ENCODE peak calls at places on chromosomes 2 and 18, in eight cellular contexts. M is brain microvascular endothelial cell; F is CD8-positive, alpha-beta T cell; P is colonic mucosa; Z is fibroblast of mammary gland; A is nephron progenitor cell; U is B cell; Q is breast epithelium. W is an unnamed sample.

GRCh38 chr2:126714191-126714965 is 58.4 kb downstream of the GYPC start:
- DNase-seq in M (no peak), F (no peak), P (no peak), Z (no peak), A (no peak), U (no peak), Q (no peak), W (no peak)

GRCh38 chr2:85913854-85914524 is 25.2 kb upstream of the ST3GAL5 start:
- DNase-seq in M (peak), F (no peak), P (no peak), Z (peak), A (no peak), U (no peak), Q (no peak), W (no peak)

GRCh38 chr2:40360652-40361051 is 91.2 kb downstream of the SLC8A1 start:
- DNase-seq in M (no peak), F (no peak), P (no peak), Z (no peak), A (no peak), U (no peak), Q (no peak), W (no peak)

GRCh38 chr2:142165790-142166189 is 35.0 kb upstream of the LRP1B start:
- DNase-seq in M (peak), F (no peak), P (no peak), Z (peak), A (no peak), U (no peak), Q (no peak), W (peak)

GRCh38 chr2:55009277-55010055 is 40.8 kb downstream of the RTN4 start:
- DNase-seq in M (no peak), F (no peak), P (no peak), Z (no peak), A (no peak), U (no peak), Q (no peak), W (no peak)

GRCh38 chr2:202344178-202344577 is 31.9 kb upstream of the BMPR2 start:
- DNase-seq in M (no peak), F (no peak), P (no peak), Z (no peak), A (no peak), U (no peak), Q (no peak), W (no peak)

GRCh38 chr2:216074794-216075193 is 6.8 kb downstream of the PECR start:
- DNase-seq in M (no peak), F (no peak), P (no peak), Z (no peak), A (no peak), U (no peak), Q (no peak), W (no peak)

GRCh38 chr2:229343661-229344060 is 72.6 kb upstream of the PID1 start:
- DNase-seq in M (no peak), F (no peak), P (no peak), Z (no peak), A (no peak), U (no peak), Q (no peak), W (no peak)

GRCh38 chr2:126392889-126393288 is 263.1 kb upstream of the GYPC start:
- DNase-seq in M (no peak), F (no peak), P (no peak), Z (no peak), A (no peak), U (no peak), Q (no peak), W (no peak)

GRCh38 chr2:144931976-144932375 is 412.1 kb upstream of the ZEB2 start:
- DNase-seq in M (no peak), F (no peak), P (no peak), Z (no peak), A (no peak), U (no peak), Q (no peak), W (no peak)

GRCh38 chr18:78612801-78613200 is 366.8 kb upstream of the SALL3 start:
- DNase-seq in M (no peak), F (no peak), P (no peak), Z (no peak), A (no peak), U (no peak), Q (peak), W (no peak)

GRCh38 chr2:11411768-11412448 is 54.1 kb downstream of the E2F6 start:
- DNase-seq in M (peak), F (no peak), P (peak), Z (peak), A (peak), U (no peak), Q (no peak), W (no peak)

GRCh38 chr2:148876589-148877402 is 1.8 kb downstream of the KIF5C start:
- DNase-seq in M (no peak), F (peak), P (peak), Z (no peak), A (peak), U (peak), Q (no peak), W (peak)

GRCh38 chr2:238097988-238098853 is 1.9 kb upstream of the ESPNL start:
- DNase-seq in M (no peak), F (peak), P (peak), Z (peak), A (peak), U (peak), Q (no peak), W (peak)

GRCh38 chr2:205188516-205189138 is 493.7 kb upstream of the NRP2 start:
- DNase-seq in M (peak), F (no peak), P (peak), Z (peak), A (no peak), U (no peak), Q (no peak), W (no peak)

GRCh38 chr18:63878343-63878742 is 9.2 kb upstream of the SERPINB2 start:
- DNase-seq in M (no peak), F (no peak), P (no peak), Z (peak), A (no peak), U (no peak), Q (no peak), W (no peak)

GRCh38 chr18:54205951-54206350 is 18.5 kb downstream of the MBD2 start:
- DNase-seq in M (no peak), F (no peak), P (no peak), Z (peak), A (no peak), U (no peak), Q (no peak), W (no peak)

GRCh38 chr18:78913830-78914585 is 65.6 kb upstream of the SALL3 start:
- DNase-seq in M (no peak), F (no peak), P (no peak), Z (no peak), A (no peak), U (no peak), Q (no peak), W (no peak)

GRCh38 chr2:237742191-237742590 is 56.4 kb upstream of the RBM44 start:
- DNase-seq in M (no peak), F (no peak), P (no peak), Z (no peak), A (no peak), U (no peak), Q (no peak), W (no peak)

GRCh38 chr2:226721541-226721940 is 78.1 kb downstream of the IRS1 start:
- DNase-seq in M (no peak), F (no peak), P (no peak), Z (peak), A (no peak), U (no peak), Q (no peak), W (no peak)

GRCh38 chr2:128268611-128269357 is 49.9 kb downstream of the HS6ST1 start:
- DNase-seq in M (no peak), F (peak), P (peak), Z (no peak), A (no peak), U (peak), Q (no peak), W (no peak)

GRCh38 chr18:8794133-8794986 is 89.0 kb downstream of the MTCL1 start:
- DNase-seq in M (peak), F (no peak), P (peak), Z (peak), A (peak), U (no peak), Q (no peak), W (no peak)

GRCh38 chr2:112869258-112869842 is 32.8 kb upstream of the IL1B start:
- DNase-seq in M (no peak), F (no peak), P (peak), Z (peak), A (no peak), U (no peak), Q (peak), W (no peak)

GRCh38 chr2:217610411-217610814 is 392.4 kb downstream of the TNS1 start:
- DNase-seq in M (no peak), F (peak), P (no peak), Z (no peak), A (no peak), U (no peak), Q (no peak), W (peak)

GRCh38 chr2:148391324-148391723 is 253.2 kb upstream of the EPC2 start:
- DNase-seq in M (no peak), F (no peak), P (no peak), Z (peak), A (no peak), U (no peak), Q (no peak), W (no peak)

GRCh38 chr2:229810786-229811185 is 96.4 kb upstream of the DNER start:
- DNase-seq in M (no peak), F (no peak), P (no peak), Z (no peak), A (no peak), U (no peak), Q (no peak), W (no peak)

GRCh38 chr18:50560681-50561629 is 1.1 kb downstream of the MAPK4 start:
- DNase-seq in M (no peak), F (no peak), P (no peak), Z (no peak), A (peak), U (no peak), Q (no peak), W (peak)

GRCh38 chr2:161049571-161049970 is 110.7 kb upstream of the TANK start:
- DNase-seq in M (no peak), F (no peak), P (no peak), Z (peak), A (no peak), U (no peak), Q (no peak), W (no peak)

GRCh38 chr2:190023860-190024259 is 38.7 kb downstream of the MSTN start:
- DNase-seq in M (peak), F (no peak), P (no peak), Z (peak), A (no peak), U (no peak), Q (no peak), W (peak)
- TF ChIP-seq CTCF in M (peak), F (peak), P (peak), Z (peak), A (peak), U (peak), Q (no peak), W (peak)

GRCh38 chr18:37483221-37483971 is 82.2 kb downstream of the CELF4 start:
- DNase-seq in M (peak), F (no peak), P (no peak), Z (peak), A (peak), U (no peak), Q (no peak), W (no peak)

GRCh38 chr18:37483984-37484892 is 81.4 kb downstream of the CELF4 start:
- DNase-seq in M (no peak), F (no peak), P (no peak), Z (no peak), A (no peak), U (no peak), Q (no peak), W (no peak)

GRCh38 chr18:37487400-37487831 is 78.2 kb downstream of the CELF4 start:
- DNase-seq in M (no peak), F (no peak), P (no peak), Z (no peak), A (peak), U (no peak), Q (no peak), W (no peak)

GRCh38 chr18:37486848-37487247 is 78.8 kb downstream of the CELF4 start:
- DNase-seq in M (no peak), F (no peak), P (no peak), Z (no peak), A (no peak), U (no peak), Q (no peak), W (no peak)

GRCh38 chr18:37484893-37485834 is 80.4 kb downstream of the CELF4 start:
- DNase-seq in M (no peak), F (no peak), P (no peak), Z (peak), A (peak), U (no peak), Q (no peak), W (no peak)
- TF ChIP-seq CTCF in M (no peak), F (no peak), P (no peak), Z (no peak), A (peak), U (no peak), Q (no peak), W (peak)

DNA sequence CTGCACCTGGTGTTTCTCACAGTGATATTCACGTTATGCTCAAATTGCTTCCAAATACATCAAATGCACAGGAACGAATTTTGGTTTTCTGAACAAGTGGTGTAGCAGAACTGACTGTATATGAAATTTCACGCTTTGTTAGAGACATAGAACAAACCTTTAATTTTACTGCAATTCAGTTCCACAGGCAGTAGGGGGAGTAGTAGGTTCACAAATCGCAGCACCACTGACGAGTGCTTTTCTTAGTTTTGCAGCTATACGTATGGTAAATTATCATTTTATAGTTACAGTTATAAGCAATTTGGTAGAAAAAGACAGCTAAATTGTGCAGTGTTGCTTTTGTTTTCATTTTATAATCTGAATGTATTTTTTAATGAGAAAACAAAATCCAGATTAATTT is 113.3 kb downstream of the KIAA1328 start:
- DNase-seq in M (peak), F (no peak), P (no peak), Z (peak), A (peak), U (no peak), Q (no peak), W (peak)
- TF ChIP-seq CTCF in M (peak), F (peak), P (peak), Z (peak), A (peak), U (peak), Q (no peak), W (peak)

DNA sequence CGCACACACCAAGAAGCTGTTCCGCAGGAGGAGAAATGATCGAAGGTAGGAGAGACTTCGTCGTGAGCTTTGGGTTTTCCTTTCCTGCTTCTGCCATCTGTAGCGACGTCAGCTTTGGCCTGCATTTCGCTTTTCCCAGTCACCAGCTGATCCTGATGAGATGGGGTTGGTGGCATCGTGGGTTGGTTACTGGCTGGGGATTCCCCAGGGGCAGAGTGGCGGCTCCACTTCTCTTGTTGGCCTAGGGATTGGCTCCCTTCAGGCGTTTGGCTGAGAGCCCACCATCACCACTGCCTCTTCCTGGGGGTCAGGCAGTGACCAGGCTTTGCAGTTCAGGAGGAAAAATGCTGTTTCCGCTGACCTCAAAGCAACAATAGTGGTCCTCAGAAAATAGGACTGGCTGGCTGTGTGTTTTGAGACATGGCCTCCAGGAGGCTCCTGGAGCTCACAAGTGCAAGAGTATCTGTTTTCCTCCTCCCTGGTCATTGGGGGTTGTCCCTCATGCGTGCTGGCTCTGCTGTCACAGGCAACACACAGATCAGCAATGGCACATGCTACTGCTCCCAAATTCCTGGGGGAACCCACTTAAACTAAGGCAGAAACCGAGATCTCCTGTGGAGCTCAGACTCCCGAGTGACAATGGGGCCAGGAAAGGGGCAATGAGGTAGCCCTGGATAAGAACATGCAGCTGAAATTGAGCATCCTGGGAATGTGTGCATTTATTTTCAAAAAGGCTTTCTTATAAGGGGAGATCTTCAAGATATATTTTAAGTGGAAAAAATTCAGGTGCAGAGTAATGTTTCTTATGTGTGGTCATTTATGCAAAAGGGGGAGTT is 173.0 kb downstream of the CTIF start:
- DNase-seq in M (peak), F (no peak), P (peak), Z (peak), A (peak), U (no peak), Q (no peak), W (peak)
- TF ChIP-seq CTCF in M (peak), F (no peak), P (no peak), Z (peak), A (peak), U (no peak), Q (no peak), W (peak)

DNA sequence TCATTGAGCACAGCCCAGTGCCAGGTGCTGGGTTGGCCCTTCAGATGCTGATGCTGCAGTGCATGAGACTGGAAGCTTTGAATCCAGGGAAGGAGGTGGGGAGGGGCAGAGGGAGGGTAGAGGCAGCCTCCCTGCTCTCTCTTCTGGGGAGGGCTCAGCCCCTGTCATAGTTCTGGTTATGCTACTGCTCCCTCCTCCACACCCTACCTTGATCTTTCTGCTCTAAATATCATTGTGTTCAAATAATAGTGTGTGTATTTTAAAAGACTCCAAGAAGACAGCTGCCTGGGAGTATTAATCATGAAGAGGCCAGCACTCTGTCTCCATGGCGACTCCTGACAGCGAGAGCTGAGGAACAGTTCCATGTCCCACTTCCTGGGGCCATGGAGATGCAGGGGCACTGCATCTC is 3.8 kb upstream of the EGR4 start:
- DNase-seq in M (peak), F (no peak), P (no peak), Z (no peak), A (no peak), U (no peak), Q (no peak), W (no peak)
- TF ChIP-seq CTCF in M (no peak), F (no peak), P (no peak), Z (no peak), A (no peak), U (no peak), Q (no peak), W (no peak)

DNA sequence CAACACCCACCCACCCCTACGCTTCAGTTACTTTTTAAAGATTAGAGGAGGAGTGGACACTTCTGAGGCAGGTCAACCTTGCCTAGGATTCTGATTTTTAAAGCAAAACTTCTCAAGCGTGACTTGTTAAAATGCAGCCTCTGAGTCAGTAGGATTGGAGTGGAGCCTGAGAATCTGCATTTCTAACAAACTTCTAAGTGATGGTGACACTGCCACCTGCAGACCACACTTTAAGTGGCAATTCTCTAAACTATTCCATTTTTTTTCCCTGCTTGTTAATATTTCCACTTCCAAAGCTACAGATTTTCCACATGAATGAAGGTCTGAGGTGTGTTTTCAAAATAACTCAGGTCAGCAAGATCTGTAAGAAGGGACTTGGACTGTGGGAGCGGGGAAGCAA is 171.1 kb upstream of the CCDC150 start:
- DNase-seq in M (no peak), F (no peak), P (no peak), Z (no peak), A (no peak), U (no peak), Q (no peak), W (no peak)
- TF ChIP-seq CTCF in M (peak), F (no peak), P (no peak), Z (no peak), A (no peak), U (no peak), Q (no peak), W (peak)

GRCh38 chr2:74474899-74475298 is 2.4 kb upstream of the MRPL53 start:
- DNase-seq in M (no peak), F (no peak), P (no peak), Z (no peak), A (peak), U (no peak), Q (no peak), W (no peak)
- TF ChIP-seq CTCF in M (peak), F (no peak), P (no peak), Z (peak), A (no peak), U (no peak), Q (no peak), W (peak)

DNA sequence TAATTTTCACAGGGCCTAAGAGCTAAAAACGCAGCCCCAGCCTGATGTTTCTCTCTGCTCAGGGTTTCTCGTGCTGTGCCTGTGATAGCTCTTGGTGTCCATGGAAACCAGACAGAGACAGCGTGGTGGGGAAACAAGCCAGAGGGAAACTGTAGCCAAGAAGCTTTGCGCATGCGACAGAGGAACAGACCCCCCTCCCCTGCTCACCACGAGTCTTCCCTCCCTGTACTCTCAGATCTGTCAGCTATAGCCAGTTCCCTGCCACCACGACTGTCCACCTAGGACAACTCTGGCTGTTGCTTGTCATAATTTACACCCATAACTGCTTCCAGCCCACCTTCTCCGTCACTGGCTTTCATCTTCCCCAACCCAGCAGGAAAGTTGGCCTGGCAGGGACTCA is 13.2 kb upstream of the DNAJC27 start:
- DNase-seq in M (peak), F (no peak), P (no peak), Z (peak), A (peak), U (no peak), Q (no peak), W (no peak)
- TF ChIP-seq CTCF in M (no peak), F (no peak), P (no peak), Z (no peak), A (no peak), U (no peak), Q (no peak), W (no peak)

GRCh38 chr18:21109936-21110666 is 1.5 kb downstream of the ROCK1 start:
- DNase-seq in M (no peak), F (no peak), P (no peak), Z (peak), A (no peak), U (no peak), Q (no peak), W (no peak)

GRCh38 chr18:21112140-21112473 is 494 bp upstream of the ROCK1 start:
- DNase-seq in M (no peak), F (no peak), P (no peak), Z (no peak), A (peak), U (no peak), Q (no peak), W (no peak)

GRCh38 chr18:21112543-21113105 is 1.0 kb upstream of the ROCK1 start:
- DNase-seq in M (no peak), F (no peak), P (no peak), Z (peak), A (no peak), U (no peak), Q (no peak), W (no peak)

GRCh38 chr18:21110667-21111350 is 804 bp downstream of the ROCK1 start:
- DNase-seq in M (peak), F (peak), P (peak), Z (peak), A (peak), U (peak), Q (no peak), W (peak)

GRCh38 chr18:21111351-21112139 is at the start of gene ROCK1:
- DNase-seq in M (peak), F (peak), P (peak), Z (peak), A (peak), U (peak), Q (peak), W (peak)
- TF ChIP-seq CTCF in M (no peak), F (no peak), P (no peak), Z (no peak), A (no peak), U (no peak), Q (no peak), W (no peak)